ENCODE peak calls at places on chromosomes 12 and 14, in ten cellular contexts. One of them, this sample, is unnamed.
A peak's percentile ranks its signal among the peaks of the same experiment; 100 is the strongest.

GRCh38 chr12:144650-145284 is 69.2 kb downstream of the SLC6A12 start:
- DNase-seq in fibroblast of lung: no peak
- DNase-seq in stomach: no peak
- DNase-seq in ovary: no peak
- DNase-seq in HepG2: no peak
- DNase-seq in mammary epithelial cell: no peak
- DNase-seq in tibial artery: no peak
- DNase-seq in right lobe of liver: no peak
- DNase-seq in left lung: no peak
- DNase-seq in BJ: no peak
- DNase-seq in this sample: no peak

GRCh38 chr14:101962503-101962874 is 1.9 kb upstream of the DYNC1H1 start:
- DNase-seq in fibroblast of lung: peak; percentile 92
- DNase-seq in stomach: peak; percentile 74
- DNase-seq in ovary: peak; percentile 56
- DNase-seq in HepG2: peak; percentile 90
- DNase-seq in mammary epithelial cell: peak; percentile 69
- DNase-seq in tibial artery: peak; percentile 80
- DNase-seq in right lobe of liver: peak; percentile 67
- DNase-seq in left lung: no peak
- DNase-seq in BJ: no peak
- DNase-seq in this sample: no peak

GRCh38 chr14:101010293-101010692 is 106.8 kb upstream of the RTL1 start:
- DNase-seq in fibroblast of lung: no peak
- DNase-seq in stomach: no peak
- DNase-seq in ovary: no peak
- DNase-seq in HepG2: no peak
- DNase-seq in mammary epithelial cell: no peak
- DNase-seq in tibial artery: no peak
- DNase-seq in right lobe of liver: no peak
- DNase-seq in left lung: no peak
- DNase-seq in BJ: no peak
- DNase-seq in this sample: no peak

GRCh38 chr12:44101470-44101869 is 265.6 kb downstream of the TMEM117 start:
- DNase-seq in fibroblast of lung: no peak
- DNase-seq in stomach: no peak
- DNase-seq in ovary: no peak
- DNase-seq in HepG2: no peak
- DNase-seq in mammary epithelial cell: no peak
- DNase-seq in tibial artery: no peak
- DNase-seq in right lobe of liver: no peak
- DNase-seq in left lung: no peak
- DNase-seq in BJ: no peak
- DNase-seq in this sample: no peak

GRCh38 chr12:66538970-66539369 is 139.9 kb downstream of the GRIP1 start:
- DNase-seq in fibroblast of lung: no peak
- DNase-seq in stomach: no peak
- DNase-seq in ovary: no peak
- DNase-seq in HepG2: no peak
- DNase-seq in mammary epithelial cell: peak; percentile 39
- DNase-seq in tibial artery: no peak
- DNase-seq in right lobe of liver: no peak
- DNase-seq in left lung: no peak
- DNase-seq in BJ: no peak
- DNase-seq in this sample: no peak

GRCh38 chr12:101414533-101415119 is 7.1 kb upstream of the ARL1 start:
- DNase-seq in fibroblast of lung: peak; percentile 78
- DNase-seq in stomach: no peak
- DNase-seq in ovary: no peak
- DNase-seq in HepG2: peak; percentile 58
- DNase-seq in mammary epithelial cell: peak; percentile 42
- DNase-seq in tibial artery: no peak
- DNase-seq in right lobe of liver: no peak
- DNase-seq in left lung: no peak
- DNase-seq in BJ: no peak
- DNase-seq in this sample: peak; percentile 2

GRCh38 chr12:52337054-52337453 is 15.9 kb upstream of the KRT83 start:
- DNase-seq in fibroblast of lung: no peak
- DNase-seq in stomach: no peak
- DNase-seq in ovary: no peak
- DNase-seq in HepG2: no peak
- DNase-seq in mammary epithelial cell: peak; percentile 26
- DNase-seq in tibial artery: no peak
- DNase-seq in right lobe of liver: no peak
- DNase-seq in left lung: no peak
- DNase-seq in BJ: no peak
- DNase-seq in this sample: no peak

GRCh38 chr14:99257122-99257672 is 14.8 kb downstream of the BCL11B start:
- DNase-seq in fibroblast of lung: no peak
- DNase-seq in stomach: no peak
- DNase-seq in ovary: no peak
- DNase-seq in HepG2: no peak
- DNase-seq in mammary epithelial cell: no peak
- DNase-seq in tibial artery: no peak
- DNase-seq in right lobe of liver: no peak
- DNase-seq in left lung: peak; percentile 58
- DNase-seq in BJ: no peak
- DNase-seq in this sample: no peak

GRCh38 chr12:69396041-69396440 is 36.5 kb downstream of the YEATS4 start:
- DNase-seq in fibroblast of lung: no peak
- DNase-seq in stomach: no peak
- DNase-seq in ovary: no peak
- DNase-seq in HepG2: no peak
- DNase-seq in mammary epithelial cell: no peak
- DNase-seq in tibial artery: no peak
- DNase-seq in right lobe of liver: no peak
- DNase-seq in left lung: no peak
- DNase-seq in BJ: no peak
- DNase-seq in this sample: no peak

GRCh38 chr14:30587141-30587540 is 28.2 kb downstream of the G2E3 start:
- DNase-seq in fibroblast of lung: no peak
- DNase-seq in stomach: no peak
- DNase-seq in ovary: no peak
- DNase-seq in HepG2: no peak
- DNase-seq in mammary epithelial cell: no peak
- DNase-seq in tibial artery: no peak
- DNase-seq in right lobe of liver: no peak
- DNase-seq in left lung: no peak
- DNase-seq in BJ: no peak
- DNase-seq in this sample: no peak

GRCh38 chr14:93047661-93048060 is 68.1 kb downstream of the ITPK1 start:
- DNase-seq in fibroblast of lung: no peak
- DNase-seq in stomach: no peak
- DNase-seq in ovary: no peak
- DNase-seq in HepG2: no peak
- DNase-seq in mammary epithelial cell: no peak
- DNase-seq in tibial artery: peak; percentile 80
- DNase-seq in right lobe of liver: no peak
- DNase-seq in left lung: peak; percentile 31
- DNase-seq in BJ: no peak
- DNase-seq in this sample: no peak

GRCh38 chr12:100128509-100128908 is 14.2 kb downstream of the BLTP3B start:
- DNase-seq in fibroblast of lung: peak; percentile 59
- DNase-seq in stomach: no peak
- DNase-seq in ovary: no peak
- DNase-seq in HepG2: peak; percentile 39
- DNase-seq in mammary epithelial cell: peak; percentile 65
- DNase-seq in tibial artery: peak; percentile 77
- DNase-seq in right lobe of liver: no peak
- DNase-seq in left lung: no peak
- DNase-seq in BJ: no peak
- DNase-seq in this sample: no peak

GRCh38 chr14:32367501-32367900 is 38.4 kb downstream of the AKAP6 start:
- DNase-seq in fibroblast of lung: no peak
- DNase-seq in stomach: no peak
- DNase-seq in ovary: no peak
- DNase-seq in HepG2: no peak
- DNase-seq in mammary epithelial cell: no peak
- DNase-seq in tibial artery: no peak
- DNase-seq in right lobe of liver: no peak
- DNase-seq in left lung: no peak
- DNase-seq in BJ: no peak
- DNase-seq in this sample: no peak

GRCh38 chr14:41641690-41642089 is 35.0 kb downstream of the LRFN5 start:
- DNase-seq in fibroblast of lung: no peak
- DNase-seq in stomach: no peak
- DNase-seq in ovary: no peak
- DNase-seq in HepG2: no peak
- DNase-seq in mammary epithelial cell: no peak
- DNase-seq in tibial artery: no peak
- DNase-seq in right lobe of liver: no peak
- DNase-seq in left lung: no peak
- DNase-seq in BJ: no peak
- DNase-seq in this sample: no peak

DNA sequence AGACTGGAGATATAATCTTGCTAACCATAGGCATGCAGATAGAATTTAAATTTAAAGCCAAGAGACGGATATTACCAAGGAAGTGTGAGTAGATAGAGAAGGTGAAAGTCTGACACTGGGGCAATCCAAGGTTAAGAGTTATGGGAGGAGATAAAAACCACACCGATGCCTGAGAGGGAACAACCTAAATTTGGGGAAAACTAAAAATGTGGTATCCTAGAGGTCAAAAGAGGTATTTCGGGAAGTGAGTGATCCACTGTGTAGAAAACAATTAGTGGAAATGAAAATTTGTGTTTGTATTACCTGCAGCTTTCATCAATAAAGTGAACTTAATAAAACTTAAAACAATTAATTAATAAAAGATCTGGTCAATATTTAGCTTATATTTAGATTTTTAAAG is 269.0 kb upstream of the RPL10L start:
- DNase-seq in fibroblast of lung: no peak
- DNase-seq in stomach: no peak
- DNase-seq in ovary: no peak
- DNase-seq in HepG2: no peak
- DNase-seq in mammary epithelial cell: no peak
- DNase-seq in tibial artery: no peak
- DNase-seq in right lobe of liver: no peak
- DNase-seq in left lung: no peak
- DNase-seq in BJ: no peak
- DNase-seq in this sample: no peak
- TF ChIP-seq CTCF in fibroblast of lung: no peak
- TF ChIP-seq CTCF in stomach: no peak
- TF ChIP-seq CTCF in ovary: no peak
- TF ChIP-seq CTCF in HepG2: no peak
- TF ChIP-seq CTCF in mammary epithelial cell: no peak
- TF ChIP-seq CTCF in tibial artery: no peak
- TF ChIP-seq CTCF in right lobe of liver: no peak
- TF ChIP-seq CTCF in left lung: no peak
- TF ChIP-seq CTCF in BJ: no peak
- TF ChIP-seq CTCF in this sample: no peak

DNA sequence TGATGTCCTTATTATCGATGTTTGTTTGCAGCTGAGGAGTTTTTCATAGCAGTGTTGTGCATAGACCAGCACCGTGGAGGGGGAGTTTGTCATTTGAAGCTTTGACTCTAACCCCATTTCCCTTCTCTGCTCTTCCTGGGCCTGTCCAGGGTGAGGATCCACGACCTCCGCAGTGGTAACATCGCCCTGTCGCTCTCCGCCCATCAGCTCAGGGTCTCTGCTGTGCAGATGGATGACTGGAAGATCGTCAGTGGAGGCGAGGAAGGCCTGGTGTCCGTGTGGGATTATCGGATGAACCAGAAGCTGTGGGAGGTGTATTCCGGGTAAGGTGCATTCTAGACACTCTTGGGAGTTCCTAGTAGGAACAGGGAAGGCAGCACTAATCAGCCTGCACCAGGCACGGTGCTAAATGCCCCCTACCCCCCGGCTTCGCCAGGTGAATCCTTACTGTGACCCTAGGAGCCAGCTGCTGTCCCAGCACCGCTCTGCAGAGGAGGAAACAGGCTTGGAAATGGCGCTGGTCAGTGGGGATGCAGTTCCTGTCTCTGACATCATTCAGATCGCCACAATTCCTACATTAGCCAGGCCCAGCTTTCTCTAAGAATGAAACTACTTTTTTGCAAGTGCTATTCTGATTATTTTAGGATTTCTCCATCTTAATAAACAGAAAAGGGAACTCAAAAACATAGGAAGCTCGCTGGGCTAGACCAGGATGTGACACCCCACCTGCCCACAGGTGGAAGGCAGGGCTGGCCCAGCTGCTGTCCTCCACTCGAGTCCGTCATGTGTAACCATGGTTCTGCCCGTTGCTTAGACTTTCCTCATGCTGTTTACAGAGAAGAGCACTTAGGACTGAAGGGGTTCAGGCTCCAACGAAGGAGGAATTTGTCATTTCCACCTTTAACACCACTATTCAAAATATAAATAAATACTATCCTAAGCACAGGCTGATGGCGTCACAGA is 74.9 kb downstream of the TESC start:
- DNase-seq in fibroblast of lung: no peak
- DNase-seq in stomach: peak; percentile 23
- DNase-seq in ovary: no peak
- DNase-seq in HepG2: no peak
- DNase-seq in mammary epithelial cell: no peak
- DNase-seq in tibial artery: no peak
- DNase-seq in right lobe of liver: peak; percentile 18
- DNase-seq in left lung: no peak
- DNase-seq in BJ: no peak
- DNase-seq in this sample: no peak
- H3K36me3 ChIP-seq in fibroblast of lung: peaks cover 24% of the 10 kb centered on the region
- H3K36me3 ChIP-seq in stomach: peaks cover 42% of the 10 kb centered on the region
- H3K36me3 ChIP-seq in ovary: no peaks in the 10 kb centered on the region
- H3K36me3 ChIP-seq in HepG2: peaks cover 28% of the 10 kb centered on the region
- H3K36me3 ChIP-seq in mammary epithelial cell: no peaks in the 10 kb centered on the region
- H3K36me3 ChIP-seq in tibial artery: peaks cover 23% of the 10 kb centered on the region
- H3K36me3 ChIP-seq in right lobe of liver: peaks cover 31% of the 10 kb centered on the region
- H3K36me3 ChIP-seq in left lung: no peaks in the 10 kb centered on the region
- H3K36me3 ChIP-seq in BJ: peaks cover 40% of the 10 kb centered on the region
- H3K36me3 ChIP-seq in this sample: peaks cover 22% of the 10 kb centered on the region

GRCh38 chr12:6267007-6267721 is 43.3 kb upstream of the PLEKHG6 start:
- DNase-seq in fibroblast of lung: peak; percentile 45
- DNase-seq in stomach: no peak
- DNase-seq in ovary: no peak
- DNase-seq in HepG2: no peak
- DNase-seq in mammary epithelial cell: peak; percentile 84
- DNase-seq in tibial artery: no peak
- DNase-seq in right lobe of liver: no peak
- DNase-seq in left lung: no peak
- DNase-seq in BJ: peak; percentile 55
- DNase-seq in this sample: no peak
- TF ChIP-seq CTCF in fibroblast of lung: no peak
- TF ChIP-seq CTCF in stomach: no peak
- TF ChIP-seq CTCF in ovary: no peak
- TF ChIP-seq CTCF in HepG2: peak; percentile 54
- TF ChIP-seq CTCF in mammary epithelial cell: no peak
- TF ChIP-seq CTCF in tibial artery: no peak
- TF ChIP-seq CTCF in right lobe of liver: no peak
- TF ChIP-seq CTCF in left lung: no peak
- TF ChIP-seq CTCF in BJ: no peak
- TF ChIP-seq CTCF in this sample: peak; percentile 46

GRCh38 chr12:29346764-29347421 is 34.1 kb downstream of the ERGIC2 start:
- DNase-seq in fibroblast of lung: no peak
- DNase-seq in stomach: no peak
- DNase-seq in ovary: no peak
- DNase-seq in HepG2: no peak
- DNase-seq in mammary epithelial cell: no peak
- DNase-seq in tibial artery: no peak
- DNase-seq in right lobe of liver: no peak
- DNase-seq in left lung: no peak
- DNase-seq in BJ: no peak
- DNase-seq in this sample: no peak
- H3K36me3 ChIP-seq in fibroblast of lung: no peaks in the 10 kb centered on the region
- H3K36me3 ChIP-seq in stomach: peaks cover 9% of the 10 kb centered on the region
- H3K36me3 ChIP-seq in ovary: no peaks in the 10 kb centered on the region
- H3K36me3 ChIP-seq in HepG2: peaks cover 4% of the 10 kb centered on the region
- H3K36me3 ChIP-seq in mammary epithelial cell: peaks cover 18% of the 10 kb centered on the region
- H3K36me3 ChIP-seq in tibial artery: peaks cover 39% of the 10 kb centered on the region
- H3K36me3 ChIP-seq in right lobe of liver: no peaks in the 10 kb centered on the region
- H3K36me3 ChIP-seq in left lung: no peaks in the 10 kb centered on the region
- H3K36me3 ChIP-seq in BJ: peaks cover 2% of the 10 kb centered on the region
- H3K36me3 ChIP-seq in this sample: peaks cover 2% of the 10 kb centered on the region

This sample was measured in GM06990.